ENCODE peak calls at places on chromosome 4, in four cellular contexts. One of them, this sample, is unnamed.

GRCh38 chr4:26325191-26325590 is 4.4 kb downstream of the RBPJ start:
- DNase-seq in stimulated activated effector memory CD8-positive, alpha-beta T cell treated with anti-CD3 and anti-CD28 coated beads, Interleukin-12 subunit alpha, Interleukin-12 subunit beta, amount 100 ng/mL, for 72 hours: no peak
- DNase-seq in stimulated activated CD4-positive, alpha-beta T cell treated with anti-CD3 and anti-CD28 coated beads, Interleukin-15, amount 100 ng/mL, for 24 hours: no peak
- DNase-seq in omental fat pad: no peak
- DNase-seq in this sample: peak; percentile 36

GRCh38 chr4:14254806-14255445 is 627.4 kb upstream of the BOD1L1 start:
- DNase-seq in stimulated activated effector memory CD8-positive, alpha-beta T cell treated with anti-CD3 and anti-CD28 coated beads, Interleukin-12 subunit alpha, Interleukin-12 subunit beta, amount 100 ng/mL, for 72 hours: no peak
- DNase-seq in stimulated activated CD4-positive, alpha-beta T cell treated with anti-CD3 and anti-CD28 coated beads, Interleukin-15, amount 100 ng/mL, for 24 hours: no peak
- DNase-seq in omental fat pad: no peak
- DNase-seq in this sample: no peak

GRCh38 chr4:6116696-6117285 is 83.6 kb downstream of the JAKMIP1 start:
- DNase-seq in stimulated activated effector memory CD8-positive, alpha-beta T cell treated with anti-CD3 and anti-CD28 coated beads, Interleukin-12 subunit alpha, Interleukin-12 subunit beta, amount 100 ng/mL, for 72 hours: no peak
- DNase-seq in stimulated activated CD4-positive, alpha-beta T cell treated with anti-CD3 and anti-CD28 coated beads, Interleukin-15, amount 100 ng/mL, for 24 hours: no peak
- DNase-seq in omental fat pad: no peak
- DNase-seq in this sample: no peak

GRCh38 chr4:27921236-27921635 is 1060.6 kb downstream of the STIM2 start:
- DNase-seq in stimulated activated effector memory CD8-positive, alpha-beta T cell treated with anti-CD3 and anti-CD28 coated beads, Interleukin-12 subunit alpha, Interleukin-12 subunit beta, amount 100 ng/mL, for 72 hours: no peak
- DNase-seq in stimulated activated CD4-positive, alpha-beta T cell treated with anti-CD3 and anti-CD28 coated beads, Interleukin-15, amount 100 ng/mL, for 24 hours: no peak
- DNase-seq in omental fat pad: no peak
- DNase-seq in this sample: no peak

GRCh38 chr4:23023121-23023520 is 330.4 kb downstream of the GBA3 start:
- DNase-seq in stimulated activated effector memory CD8-positive, alpha-beta T cell treated with anti-CD3 and anti-CD28 coated beads, Interleukin-12 subunit alpha, Interleukin-12 subunit beta, amount 100 ng/mL, for 72 hours: no peak
- DNase-seq in stimulated activated CD4-positive, alpha-beta T cell treated with anti-CD3 and anti-CD28 coated beads, Interleukin-15, amount 100 ng/mL, for 24 hours: no peak
- DNase-seq in omental fat pad: no peak
- DNase-seq in this sample: no peak

GRCh38 chr4:8291701-8292387 is 22.3 kb downstream of the HTRA3 start:
- DNase-seq in stimulated activated effector memory CD8-positive, alpha-beta T cell treated with anti-CD3 and anti-CD28 coated beads, Interleukin-12 subunit alpha, Interleukin-12 subunit beta, amount 100 ng/mL, for 72 hours: no peak
- DNase-seq in stimulated activated CD4-positive, alpha-beta T cell treated with anti-CD3 and anti-CD28 coated beads, Interleukin-15, amount 100 ng/mL, for 24 hours: no peak
- DNase-seq in omental fat pad: no peak
- DNase-seq in this sample: no peak

GRCh38 chr4:79150820-79151416 is 174.9 kb downstream of the NAA11 start:
- DNase-seq in stimulated activated effector memory CD8-positive, alpha-beta T cell treated with anti-CD3 and anti-CD28 coated beads, Interleukin-12 subunit alpha, Interleukin-12 subunit beta, amount 100 ng/mL, for 72 hours: no peak
- DNase-seq in stimulated activated CD4-positive, alpha-beta T cell treated with anti-CD3 and anti-CD28 coated beads, Interleukin-15, amount 100 ng/mL, for 24 hours: no peak
- DNase-seq in omental fat pad: no peak
- DNase-seq in this sample: no peak

GRCh38 chr4:24382381-24382780 is 202.0 kb downstream of the DHX15 start:
- DNase-seq in stimulated activated effector memory CD8-positive, alpha-beta T cell treated with anti-CD3 and anti-CD28 coated beads, Interleukin-12 subunit alpha, Interleukin-12 subunit beta, amount 100 ng/mL, for 72 hours: no peak
- DNase-seq in stimulated activated CD4-positive, alpha-beta T cell treated with anti-CD3 and anti-CD28 coated beads, Interleukin-15, amount 100 ng/mL, for 24 hours: no peak
- DNase-seq in omental fat pad: no peak
- DNase-seq in this sample: no peak

GRCh38 chr4:145812902-145813301 is 125.7 kb downstream of the ZNF827 start:
- DNase-seq in stimulated activated effector memory CD8-positive, alpha-beta T cell treated with anti-CD3 and anti-CD28 coated beads, Interleukin-12 subunit alpha, Interleukin-12 subunit beta, amount 100 ng/mL, for 72 hours: no peak
- DNase-seq in stimulated activated CD4-positive, alpha-beta T cell treated with anti-CD3 and anti-CD28 coated beads, Interleukin-15, amount 100 ng/mL, for 24 hours: no peak
- DNase-seq in omental fat pad: no peak
- DNase-seq in this sample: no peak

GRCh38 chr4:70356185-70356584 is 4.4 kb upstream of the SMR3A start:
- DNase-seq in stimulated activated effector memory CD8-positive, alpha-beta T cell treated with anti-CD3 and anti-CD28 coated beads, Interleukin-12 subunit alpha, Interleukin-12 subunit beta, amount 100 ng/mL, for 72 hours: no peak
- DNase-seq in stimulated activated CD4-positive, alpha-beta T cell treated with anti-CD3 and anti-CD28 coated beads, Interleukin-15, amount 100 ng/mL, for 24 hours: no peak
- DNase-seq in omental fat pad: no peak
- DNase-seq in this sample: no peak

This sample was measured in activated CD8-positive, alpha-beta T cell treated with anti-CD3 and anti-CD28 coated beads for 36 hours.